ENCODE peak calls at places on chromosomes 3 and 15, in eight cellular contexts. One of them, this sample, is unnamed.

GRCh38 chr3:137032465-137033120 is 74.8 kb downstream of the IL20RB start:
- DNase-seq in tibial nerve: peak
- DNase-seq in ovary: peak
- DNase-seq in transverse colon: peak
- DNase-seq in stomach: peak
- DNase-seq in A549: peak
- DNase-seq in H1: peak
- DNase-seq in esophagus muscularis mucosa: peak
- DNase-seq in this sample: peak

GRCh38 chr3:178233371-178233770 is 302.9 kb upstream of the KCNMB2 start:
- DNase-seq in tibial nerve: no peak
- DNase-seq in ovary: no peak
- DNase-seq in transverse colon: no peak
- DNase-seq in stomach: no peak
- DNase-seq in A549: no peak
- DNase-seq in H1: no peak
- DNase-seq in esophagus muscularis mucosa: no peak
- DNase-seq in this sample: no peak

GRCh38 chr3:175103298-175103697 is 244.2 kb downstream of the NAALADL2 start:
- DNase-seq in tibial nerve: no peak
- DNase-seq in ovary: no peak
- DNase-seq in transverse colon: no peak
- DNase-seq in stomach: no peak
- DNase-seq in A549: no peak
- DNase-seq in H1: no peak
- DNase-seq in esophagus muscularis mucosa: no peak
- DNase-seq in this sample: no peak

GRCh38 chr15:74631935-74632560 is 16.4 kb downstream of the CLK3 start:
- DNase-seq in tibial nerve: peak
- DNase-seq in ovary: peak
- DNase-seq in transverse colon: peak
- DNase-seq in stomach: peak
- DNase-seq in A549: peak
- DNase-seq in H1: no peak
- DNase-seq in esophagus muscularis mucosa: no peak
- DNase-seq in this sample: no peak

GRCh38 chr3:8761866-8762265 is 7.5 kb downstream of the OXTR start:
- DNase-seq in tibial nerve: no peak
- DNase-seq in ovary: no peak
- DNase-seq in transverse colon: no peak
- DNase-seq in stomach: no peak
- DNase-seq in A549: no peak
- DNase-seq in H1: no peak
- DNase-seq in esophagus muscularis mucosa: no peak
- DNase-seq in this sample: no peak

GRCh38 chr15:55522741-55523450 is 14.9 kb upstream of the DNAAF4 start:
- DNase-seq in tibial nerve: no peak
- DNase-seq in ovary: no peak
- DNase-seq in transverse colon: no peak
- DNase-seq in stomach: no peak
- DNase-seq in A549: no peak
- DNase-seq in H1: no peak
- DNase-seq in esophagus muscularis mucosa: no peak
- DNase-seq in this sample: no peak

GRCh38 chr3:184305577-184305976 is 6.5 kb downstream of the PSMD2 start:
- DNase-seq in tibial nerve: no peak
- DNase-seq in ovary: no peak
- DNase-seq in transverse colon: no peak
- DNase-seq in stomach: no peak
- DNase-seq in A549: peak
- DNase-seq in H1: no peak
- DNase-seq in esophagus muscularis mucosa: no peak
- DNase-seq in this sample: no peak

GRCh38 chr3:18556503-18556902 is 131.4 kb upstream of the SATB1 start:
- DNase-seq in tibial nerve: no peak
- DNase-seq in ovary: no peak
- DNase-seq in transverse colon: no peak
- DNase-seq in stomach: no peak
- DNase-seq in A549: no peak
- DNase-seq in H1: no peak
- DNase-seq in esophagus muscularis mucosa: no peak
- DNase-seq in this sample: no peak

GRCh38 chr3:88986834-88987233 is 120.6 kb upstream of the EPHA3 start:
- DNase-seq in tibial nerve: no peak
- DNase-seq in ovary: no peak
- DNase-seq in transverse colon: no peak
- DNase-seq in stomach: no peak
- DNase-seq in A549: no peak
- DNase-seq in H1: no peak
- DNase-seq in esophagus muscularis mucosa: no peak
- DNase-seq in this sample: no peak

GRCh38 chr15:96020133-96020532 is 310.4 kb upstream of the NR2F2 start:
- DNase-seq in tibial nerve: no peak
- DNase-seq in ovary: no peak
- DNase-seq in transverse colon: no peak
- DNase-seq in stomach: no peak
- DNase-seq in A549: no peak
- DNase-seq in H1: no peak
- DNase-seq in esophagus muscularis mucosa: no peak
- DNase-seq in this sample: no peak

GRCh38 chr3:190183121-190183520 is 62.4 kb upstream of the P3H2 start:
- DNase-seq in tibial nerve: no peak
- DNase-seq in ovary: no peak
- DNase-seq in transverse colon: no peak
- DNase-seq in stomach: no peak
- DNase-seq in A549: peak
- DNase-seq in H1: no peak
- DNase-seq in esophagus muscularis mucosa: peak
- DNase-seq in this sample: no peak

GRCh38 chr3:195042741-195043611 is 228.0 kb downstream of the XXYLT1 start:
- DNase-seq in tibial nerve: no peak
- DNase-seq in ovary: no peak
- DNase-seq in transverse colon: no peak
- DNase-seq in stomach: peak
- DNase-seq in A549: no peak
- DNase-seq in H1: no peak
- DNase-seq in esophagus muscularis mucosa: no peak
- DNase-seq in this sample: no peak

GRCh38 chr3:75294124-75294523 is 370.0 kb upstream of the FRG2C start:
- DNase-seq in tibial nerve: no peak
- DNase-seq in ovary: peak
- DNase-seq in transverse colon: peak
- DNase-seq in stomach: peak
- DNase-seq in A549: peak
- DNase-seq in H1: peak
- DNase-seq in esophagus muscularis mucosa: peak
- DNase-seq in this sample: peak

GRCh38 chr15:65342493-65342892 is 35.3 kb downstream of the IGDCC3 start:
- DNase-seq in tibial nerve: no peak
- DNase-seq in ovary: no peak
- DNase-seq in transverse colon: no peak
- DNase-seq in stomach: no peak
- DNase-seq in A549: no peak
- DNase-seq in H1: no peak
- DNase-seq in esophagus muscularis mucosa: no peak
- DNase-seq in this sample: no peak

GRCh38 chr3:76954412-76954811 is 85.5 kb upstream of the ROBO2 start:
- DNase-seq in tibial nerve: no peak
- DNase-seq in ovary: no peak
- DNase-seq in transverse colon: no peak
- DNase-seq in stomach: no peak
- DNase-seq in A549: no peak
- DNase-seq in H1: no peak
- DNase-seq in esophagus muscularis mucosa: no peak
- DNase-seq in this sample: no peak

GRCh38 chr3:76961284-76961683 is 78.6 kb upstream of the ROBO2 start:
- DNase-seq in tibial nerve: no peak
- DNase-seq in ovary: no peak
- DNase-seq in transverse colon: no peak
- DNase-seq in stomach: no peak
- DNase-seq in A549: no peak
- DNase-seq in H1: no peak
- DNase-seq in esophagus muscularis mucosa: no peak
- DNase-seq in this sample: no peak

GRCh38 chr3:76958231-76958630 is 81.7 kb upstream of the ROBO2 start:
- DNase-seq in tibial nerve: no peak
- DNase-seq in ovary: no peak
- DNase-seq in transverse colon: no peak
- DNase-seq in stomach: no peak
- DNase-seq in A549: no peak
- DNase-seq in H1: no peak
- DNase-seq in esophagus muscularis mucosa: no peak
- DNase-seq in this sample: no peak
- TF ChIP-seq EP300 in tibial nerve: no peak
- TF ChIP-seq EP300 in ovary: no peak
- TF ChIP-seq EP300 in transverse colon: no peak
- TF ChIP-seq EP300 in stomach: no peak
- TF ChIP-seq EP300 in A549: no peak
- TF ChIP-seq EP300 in H1: no peak
- TF ChIP-seq EP300 in esophagus muscularis mucosa: no peak
- TF ChIP-seq EP300 in this sample: no peak

GRCh38 chr15:79105141-79105540 is 14.6 kb upstream of the RASGRF1 start:
- DNase-seq in tibial nerve: no peak
- DNase-seq in ovary: no peak
- DNase-seq in transverse colon: no peak
- DNase-seq in stomach: no peak
- DNase-seq in A549: no peak
- DNase-seq in H1: no peak
- DNase-seq in esophagus muscularis mucosa: peak
- DNase-seq in this sample: no peak
- TF ChIP-seq POLR2A in tibial nerve: no peak
- TF ChIP-seq POLR2A in ovary: no peak
- TF ChIP-seq POLR2A in transverse colon: no peak
- TF ChIP-seq POLR2A in stomach: no peak
- TF ChIP-seq POLR2A in A549: no peak
- TF ChIP-seq POLR2A in H1: no peak
- TF ChIP-seq POLR2A in esophagus muscularis mucosa: no peak
- TF ChIP-seq POLR2A in this sample: no peak

GRCh38 chr3:149736180-149737100 is 15.8 kb downstream of the COMMD2 start:
- DNase-seq in tibial nerve: no peak
- DNase-seq in ovary: no peak
- DNase-seq in transverse colon: no peak
- DNase-seq in stomach: no peak
- DNase-seq in A549: peak
- DNase-seq in H1: no peak
- DNase-seq in esophagus muscularis mucosa: no peak
- DNase-seq in this sample: no peak
- TF ChIP-seq EP300 in tibial nerve: no peak
- TF ChIP-seq EP300 in ovary: no peak
- TF ChIP-seq EP300 in transverse colon: no peak
- TF ChIP-seq EP300 in stomach: no peak
- TF ChIP-seq EP300 in A549: no peak
- TF ChIP-seq EP300 in H1: no peak
- TF ChIP-seq EP300 in esophagus muscularis mucosa: no peak
- TF ChIP-seq EP300 in this sample: no peak

GRCh38 chr3:44476181-44476599 is 1.3 kb downstream of the ZNF445 start:
- DNase-seq in tibial nerve: no peak
- DNase-seq in ovary: no peak
- DNase-seq in transverse colon: no peak
- DNase-seq in stomach: no peak
- DNase-seq in A549: no peak
- DNase-seq in H1: no peak
- DNase-seq in esophagus muscularis mucosa: no peak
- DNase-seq in this sample: no peak

GRCh38 chr3:44476963-44477311 is 533 bp downstream of the ZNF445 start:
- DNase-seq in tibial nerve: no peak
- DNase-seq in ovary: no peak
- DNase-seq in transverse colon: no peak
- DNase-seq in stomach: no peak
- DNase-seq in A549: no peak
- DNase-seq in H1: no peak
- DNase-seq in esophagus muscularis mucosa: no peak
- DNase-seq in this sample: no peak

GRCh38 chr3:44478055-44478468 is 592 bp upstream of the ZNF445 start:
- DNase-seq in tibial nerve: no peak
- DNase-seq in ovary: no peak
- DNase-seq in transverse colon: no peak
- DNase-seq in stomach: no peak
- DNase-seq in A549: no peak
- DNase-seq in H1: no peak
- DNase-seq in esophagus muscularis mucosa: no peak
- DNase-seq in this sample: no peak

GRCh38 chr3:44478606-44479094 is 1.2 kb upstream of the ZNF445 start:
- DNase-seq in tibial nerve: no peak
- DNase-seq in ovary: no peak
- DNase-seq in transverse colon: no peak
- DNase-seq in stomach: no peak
- DNase-seq in A549: no peak
- DNase-seq in H1: no peak
- DNase-seq in esophagus muscularis mucosa: no peak
- DNase-seq in this sample: no peak

DNA sequence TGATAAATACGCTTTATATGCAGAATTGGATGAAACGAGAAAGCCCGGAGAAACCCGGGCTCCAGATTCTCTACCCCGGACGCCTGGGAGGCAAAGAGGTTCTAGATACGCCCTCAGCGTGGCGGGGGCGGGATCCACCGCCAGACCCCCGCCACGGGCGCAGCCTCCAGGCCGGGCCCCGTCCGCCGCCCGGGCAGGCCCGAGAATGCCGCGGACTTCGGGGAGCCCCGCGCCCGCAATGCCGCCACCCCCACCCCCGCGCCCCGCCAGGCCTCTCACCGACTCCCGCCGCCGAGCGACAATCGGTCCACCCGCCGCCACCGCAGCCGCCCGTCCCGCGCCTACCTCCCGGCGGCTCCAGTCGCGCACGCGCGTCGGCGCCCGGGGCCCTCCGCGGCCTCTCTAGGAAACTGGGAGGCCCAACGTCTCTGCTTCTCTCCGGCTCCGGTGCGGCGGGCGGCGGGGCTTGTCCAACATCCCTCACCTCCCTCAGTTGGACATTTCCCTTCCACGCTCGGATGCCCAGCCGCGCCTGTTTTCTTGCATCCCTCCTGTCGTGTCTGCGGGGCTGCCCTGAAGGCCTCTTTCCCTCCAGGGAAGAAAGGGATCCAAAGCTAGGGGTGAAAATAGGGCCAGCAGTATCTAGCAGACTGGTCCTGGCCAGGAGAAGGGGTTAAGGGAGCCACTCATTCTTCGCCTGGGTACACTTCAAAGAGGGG is at the start of gene ZNF445:
- DNase-seq in tibial nerve: peak
- DNase-seq in ovary: peak
- DNase-seq in transverse colon: peak
- DNase-seq in stomach: peak
- DNase-seq in A549: peak
- DNase-seq in H1: no peak
- DNase-seq in esophagus muscularis mucosa: peak
- DNase-seq in this sample: peak
- TF ChIP-seq POLR2A in tibial nerve: no peak
- TF ChIP-seq POLR2A in ovary: no peak
- TF ChIP-seq POLR2A in transverse colon: no peak
- TF ChIP-seq POLR2A in stomach: no peak
- TF ChIP-seq POLR2A in A549: peak
- TF ChIP-seq POLR2A in H1: peak
- TF ChIP-seq POLR2A in esophagus muscularis mucosa: no peak
- TF ChIP-seq POLR2A in this sample: no peak

GRCh38 chr15:82952156-82953081 is at the start of gene HOMER2:
- DNase-seq in tibial nerve: no peak
- DNase-seq in ovary: peak
- DNase-seq in transverse colon: peak
- DNase-seq in stomach: peak
- DNase-seq in A549: no peak
- DNase-seq in H1: no peak
- DNase-seq in esophagus muscularis mucosa: no peak
- DNase-seq in this sample: no peak
- TF ChIP-seq EP300 in tibial nerve: no peak
- TF ChIP-seq EP300 in ovary: no peak
- TF ChIP-seq EP300 in transverse colon: no peak
- TF ChIP-seq EP300 in stomach: no peak
- TF ChIP-seq EP300 in A549: no peak
- TF ChIP-seq EP300 in H1: no peak
- TF ChIP-seq EP300 in esophagus muscularis mucosa: no peak
- TF ChIP-seq EP300 in this sample: no peak

GRCh38 chr3:156339491-156339890 is 215.4 kb downstream of the SSR3 start:
- DNase-seq in tibial nerve: no peak
- DNase-seq in ovary: no peak
- DNase-seq in transverse colon: no peak
- DNase-seq in stomach: no peak
- DNase-seq in A549: no peak
- DNase-seq in H1: no peak
- DNase-seq in esophagus muscularis mucosa: no peak
- DNase-seq in this sample: no peak
- TF ChIP-seq POLR2A in tibial nerve: no peak
- TF ChIP-seq POLR2A in ovary: no peak
- TF ChIP-seq POLR2A in transverse colon: no peak
- TF ChIP-seq POLR2A in stomach: no peak
- TF ChIP-seq POLR2A in A549: no peak
- TF ChIP-seq POLR2A in H1: no peak
- TF ChIP-seq POLR2A in esophagus muscularis mucosa: no peak
- TF ChIP-seq POLR2A in this sample: no peak